ENCODE peak calls at places on chromosomes 7 and 10, in seven cellular contexts. C, P, K, R, T, Z and A are unnamed samples.

GRCh38 chr7:31444196-31444595 is 69.7 kb upstream of the ITPRID1 start:
- DNase-seq in C (no peak), Z (no peak), R (no peak), K (no peak), P (no peak), T (no peak), A (no peak)

GRCh38 chr10:51867956-51868355 is 168.6 kb upstream of the CSTF2T start:
- DNase-seq in C (no peak), R (peak), K (no peak), P (no peak), T (peak), Z (no peak), A (peak)

GRCh38 chr10:122647383-122647968 is 52.2 kb downstream of the C10orf120 start:
- DNase-seq in T (no peak), R (no peak), P (no peak), K (no peak), C (no peak), Z (no peak), A (no peak)

GRCh38 chr10:95560288-95561199 is 627 bp downstream of the SORBS1 start:
- DNase-seq in P (no peak), K (peak), T (peak), C (peak), R (peak), Z (peak), A (peak)

GRCh38 chr10:68153473-68154210 is 44.4 kb downstream of the MYPN start:
- DNase-seq in K (no peak), P (no peak), C (no peak), T (peak), R (peak), Z (no peak), A (peak)

GRCh38 chr10:35876248-35876647 is 234.2 kb upstream of the FZD8 start:
- DNase-seq in P (no peak), R (peak), K (no peak), C (no peak), T (peak), Z (no peak), A (no peak)

GRCh38 chr7:499853-500485 is 19.7 kb downstream of the PDGFA start:
- DNase-seq in K (peak), C (no peak), R (no peak), T (no peak), Z (no peak), P (no peak), A (no peak)

GRCh38 chr7:125747966-125748365 is 818.3 kb upstream of the POT1 start:
- DNase-seq in C (no peak), T (no peak), P (no peak), R (no peak), Z (no peak), K (no peak), A (no peak)

GRCh38 chr7:143255564-143255963 is 7.7 kb upstream of the GSTK1 start:
- DNase-seq in C (no peak), R (no peak), P (no peak), T (no peak), K (no peak), Z (no peak), A (no peak)